ENCODE peak calls at places on chromosomes 11 and 22, in four cellular contexts. J is HepG2, S is H1, T is GM12878. H is an unnamed sample.

GRCh38 chr11:12981879-12982531 is 27.1 kb upstream of the RASSF10 start:
- DNase-seq in T (no peak), J (peak), S (no peak), H (no peak)

GRCh38 chr11:75635009-75635909 is 33.6 kb downstream of the MAP6 start:
- DNase-seq in T (no peak), J (no peak), S (no peak), H (no peak)

GRCh38 chr22:50675553-50676199 is 3.1 kb downstream of the SHANK3 start:
- DNase-seq in S (no peak), T (no peak), J (no peak), H (no peak)

GRCh38 chr11:121241300-121242176 is 51.0 kb upstream of the SC5D start:
- DNase-seq in J (no peak), T (no peak), S (no peak), H (peak)

GRCh38 chr11:443542-444199 is 1.9 kb upstream of the ANO9 start:
- DNase-seq in S (no peak), T (no peak), J (no peak), H (no peak)

GRCh38 chr11:1260620-1261019 is 37.8 kb downstream of the MUC5B start:
- DNase-seq in J (no peak), T (no peak), S (no peak), H (no peak)

GRCh38 chr11:66697988-66698387 is 20.3 kb upstream of the RBM4B start:
- DNase-seq in J (no peak), T (no peak), S (no peak), H (no peak)

GRCh38 chr11:63639195-63639832 is 25.1 kb upstream of the PLAAT3 start:
- DNase-seq in S (no peak), J (no peak), T (no peak), H (no peak)

GRCh38 chr11:21072517-21072916 is 403.1 kb downstream of the NELL1 start:
- DNase-seq in J (no peak), T (no peak), S (no peak), H (no peak)

GRCh38 chr22:41908409-41909289 is 6.2 kb downstream of the SHISA8 start:
- DNase-seq in S (no peak), T (no peak), J (no peak), H (peak)

GRCh38 chr11:13831707-13832106 is 130.8 kb upstream of the SPON1 start:
- DNase-seq in S (no peak), T (no peak), J (no peak), H (no peak)

GRCh38 chr11:65213322-65214211 is 31.8 kb downstream of the CAPN1 start:
- DNase-seq in S (peak), T (no peak), J (no peak), H (no peak)

GRCh38 chr11:102226702-102227101 is 90.6 kb upstream of the BIRC3 start:
- DNase-seq in T (no peak), S (no peak), J (no peak), H (no peak)

GRCh38 chr11:44946268-44946667 is 4.4 kb downstream of the TP53I11 start:
- DNase-seq in T (no peak), S (no peak), J (no peak), H (no peak)

GRCh38 chr11:57477507-57478189 is 17.3 kb downstream of the RTN4RL2 start:
- DNase-seq in T (no peak), J (no peak), S (no peak), H (no peak)

GRCh38 chr11:126608626-126609010 is 253.1 kb downstream of the ST3GAL4 start:
- DNase-seq in T (no peak), S (no peak), J (no peak), H (no peak)

GRCh38 chr11:126607776-126608625 is 252.5 kb downstream of the ST3GAL4 start:
- DNase-seq in J (no peak), T (no peak), S (no peak), H (no peak)

GRCh38 chr11:126604461-126604860 is 249.0 kb downstream of the ST3GAL4 start:
- DNase-seq in T (no peak), J (no peak), S (no peak), H (no peak)

GRCh38 chr11:126606484-126606883 is 251.0 kb downstream of the ST3GAL4 start:
- DNase-seq in T (no peak), S (no peak), J (no peak), H (no peak)

GRCh38 chr11:126607374-126607773 is 251.9 kb downstream of the ST3GAL4 start:
- DNase-seq in S (peak), T (no peak), J (peak), H (peak)
- TF ChIP-seq TCF12 in S (peak), T (no peak), J (no peak), H (peak)

DNA sequence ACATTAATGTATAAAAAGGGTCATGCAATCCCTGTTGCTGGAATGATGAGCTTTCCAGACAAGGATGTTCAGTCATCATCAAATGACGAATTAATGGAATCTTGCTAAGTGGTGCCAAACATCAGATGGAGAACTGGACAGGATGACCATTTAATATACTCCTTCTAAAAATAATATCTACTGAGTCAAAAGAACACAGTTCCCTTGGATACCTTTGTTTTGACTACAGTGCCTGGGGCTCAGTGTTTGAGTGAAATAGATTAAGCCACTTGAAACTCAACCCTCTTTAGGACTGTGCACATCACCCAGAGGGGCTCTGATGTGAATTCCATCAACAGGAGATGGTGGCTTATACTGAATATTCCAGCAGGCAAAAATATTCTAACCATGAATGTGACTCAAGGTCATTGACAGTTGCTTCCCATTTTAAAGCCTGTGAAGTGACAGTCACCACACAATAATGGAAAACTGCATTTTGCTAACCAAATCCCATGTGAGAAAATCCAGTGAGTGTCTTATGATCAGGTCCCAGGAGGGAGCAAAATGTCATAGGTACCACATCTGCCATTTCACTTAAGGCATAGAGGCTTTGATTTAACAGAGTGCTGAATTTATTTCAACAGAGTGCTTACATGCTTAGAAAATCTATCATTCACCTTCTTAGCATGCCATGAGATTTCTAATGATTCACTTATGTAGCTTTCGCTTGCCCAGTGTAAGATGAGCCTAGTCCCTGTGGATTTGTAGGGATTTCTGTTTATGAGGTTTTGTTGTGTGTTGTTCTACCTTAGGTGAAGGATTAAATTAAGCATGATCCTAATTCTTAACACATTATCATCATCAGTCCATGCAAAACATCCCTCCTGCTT is 41.3 kb upstream of the SLN start:
- DNase-seq in J (no peak), S (no peak), T (no peak), H (no peak)
- TF ChIP-seq TCF12 in J (no peak), S (no peak), T (no peak), H (no peak)

DNA sequence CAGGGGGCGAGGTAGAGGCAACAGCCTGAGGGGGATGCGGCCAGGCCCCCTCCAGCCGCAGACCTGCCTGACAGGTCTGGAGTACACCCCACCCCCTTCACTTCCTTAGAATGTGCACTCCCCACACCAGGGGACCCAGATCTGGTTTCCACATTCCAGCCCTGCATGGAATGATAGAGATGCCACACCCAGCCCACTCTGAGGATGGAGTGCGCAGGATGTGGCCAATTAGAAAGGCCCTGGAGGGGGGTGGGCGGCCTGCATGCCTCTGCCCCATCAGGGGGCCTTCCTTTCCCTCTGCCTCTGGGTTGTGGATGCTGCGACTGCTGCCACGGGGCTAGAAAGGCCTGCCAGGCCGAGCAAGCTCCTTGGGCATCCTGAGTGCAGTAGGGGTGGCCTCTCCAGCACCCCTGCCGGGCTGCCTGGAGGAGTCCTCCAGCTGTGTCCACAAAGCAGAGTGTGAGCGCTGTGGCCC is 28.2 kb upstream of the MGAT3 start:
- DNase-seq in S (peak), J (no peak), T (no peak), H (no peak)
- TF ChIP-seq TCF12 in S (peak), J (no peak), T (no peak), H (no peak)

GRCh38 chr11:27287205-27287604 is 75.8 kb downstream of the CCDC34 start:
- DNase-seq in T (no peak), S (no peak), J (no peak), H (no peak)

GRCh38 chr11:27282806-27283205 is 80.2 kb downstream of the CCDC34 start:
- DNase-seq in S (no peak), T (no peak), J (no peak), H (no peak)

GRCh38 chr11:27282141-27282590 is 80.8 kb downstream of the CCDC34 start:
- DNase-seq in S (no peak), J (peak), T (no peak), H (no peak)

GRCh38 chr11:27281740-27282139 is 81.3 kb downstream of the CCDC34 start:
- DNase-seq in J (peak), S (no peak), T (peak), H (no peak)

GRCh38 chr11:27285761-27286160 is 77.3 kb downstream of the CCDC34 start:
- DNase-seq in S (no peak), J (no peak), T (no peak), H (no peak)
- TF ChIP-seq TCF12 in S (no peak), J (no peak), T (no peak), H (no peak)

H was measured in SK-N-SH.